ENCODE peak calls at places on chromosome 17, in nine cellular contexts. G is right lobe of liver, D is GM12878, V is lung, Q is fibroblast of lung, I is fibroblast of mammary gland, B is skeletal muscle cell, T is mesendoderm, Z is cardiac muscle cell. W is an unnamed sample.

GRCh38 chr17:2122641-2123302 is 67.9 kb downstream of the HIC1 start:
- DNase-seq in G (peak; percentile 84), D (no peak), V (peak; percentile 61), Q (peak; percentile 91), I (peak; percentile 73), B (no peak), T (peak; percentile 32), Z (no peak), W (no peak)

GRCh38 chr17:82342361-82343079 is 9.0 kb upstream of the SECTM1 start:
- DNase-seq in G (no peak), D (no peak), V (no peak), Q (no peak), I (no peak), B (no peak), T (no peak), Z (no peak), W (no peak)

GRCh38 chr17:55462711-55463110 is 41.1 kb upstream of the MMD start:
- DNase-seq in G (no peak), D (no peak), V (no peak), Q (no peak), I (no peak), B (no peak), T (no peak), Z (no peak), W (no peak)

GRCh38 chr17:62791235-62792121 is 16.6 kb downstream of the MARCHF10 start:
- DNase-seq in G (no peak), D (no peak), V (no peak), Q (peak; percentile 95), I (peak; percentile 90), B (peak; percentile 82), T (no peak), Z (peak; percentile 30), W (no peak)

GRCh38 chr17:55238931-55239297 is 25.8 kb upstream of the HLF start:
- DNase-seq in G (no peak), D (no peak), V (no peak), Q (no peak), I (no peak), B (no peak), T (peak; percentile 67), Z (peak; percentile 51), W (peak; percentile 27)

GRCh38 chr17:1174490-1174889 is 5.3 kb downstream of the ABR start:
- DNase-seq in G (no peak), D (no peak), V (no peak), Q (no peak), I (no peak), B (no peak), T (no peak), Z (no peak), W (no peak)

GRCh38 chr17:65457635-65458257 is 103.7 kb downstream of the AXIN2 start:
- DNase-seq in G (no peak), D (no peak), V (no peak), Q (no peak), I (no peak), B (no peak), T (no peak), Z (no peak), W (no peak)

GRCh38 chr17:65601881-65602280 is 40.4 kb upstream of the AXIN2 start:
- DNase-seq in G (no peak), D (no peak), V (no peak), Q (no peak), I (no peak), B (no peak), T (no peak), Z (no peak), W (no peak)

GRCh38 chr17:38870259-38871165 is 654 bp downstream of the LASP1 start:
- DNase-seq in G (peak; percentile 86), D (no peak), V (peak; percentile 75), Q (peak; percentile 54), I (peak; percentile 53), B (no peak), T (peak; percentile 45), Z (peak; percentile 65), W (peak; percentile 81)

GRCh38 chr17:75693500-75694481 is 26.7 kb downstream of the SAP30BP start:
- DNase-seq in G (peak; percentile 27), D (no peak), V (peak; percentile 81), Q (peak; percentile 86), I (peak; percentile 38), B (peak; percentile 78), T (peak; percentile 79), Z (peak; percentile 77), W (peak; percentile 48)

GRCh38 chr17:73126716-73127473 is 34.4 kb upstream of the SLC39A11 start:
- DNase-seq in G (no peak), D (no peak), V (no peak), Q (no peak), I (peak; percentile 6), B (no peak), T (peak; percentile 40), Z (no peak), W (no peak)

DNA sequence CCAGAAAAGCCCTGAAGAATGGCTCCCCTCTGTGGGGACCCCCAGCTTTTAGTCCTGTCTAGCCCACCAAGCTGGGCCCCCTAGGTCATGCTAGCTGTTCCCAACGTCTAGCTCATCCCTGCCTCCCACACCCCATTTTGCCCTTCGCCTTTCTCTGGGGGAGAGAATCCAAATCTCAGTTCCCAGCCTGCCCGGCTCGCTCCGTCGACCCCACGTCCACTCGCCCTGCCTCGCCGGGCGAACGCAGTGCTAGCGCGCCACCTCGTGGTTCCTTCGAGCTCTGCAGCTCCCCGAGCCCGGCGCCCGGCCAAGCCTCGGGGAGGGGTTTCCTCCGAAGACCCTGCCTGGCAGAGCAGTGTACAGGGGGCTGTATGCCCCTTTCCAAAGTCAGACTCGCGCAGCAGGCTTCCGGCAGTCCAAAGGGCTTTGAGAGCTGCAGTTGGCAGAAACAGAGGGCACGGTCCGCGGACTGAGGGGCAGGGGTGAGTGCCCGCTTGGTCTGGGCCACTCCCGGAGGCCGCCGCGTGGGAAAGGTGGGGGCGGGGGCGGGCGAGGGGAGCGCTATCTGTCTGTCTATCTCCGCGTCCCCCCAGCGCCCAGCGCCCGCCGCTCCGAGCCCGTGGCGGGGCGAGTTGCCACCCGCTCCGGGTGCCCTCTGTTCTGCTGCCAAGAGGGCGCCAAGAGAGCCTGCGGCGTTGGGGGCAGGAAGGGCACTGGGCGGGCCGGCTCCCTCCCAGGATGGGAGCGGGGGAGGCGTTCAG is 1.7 kb upstream of the DLX3 start:
- DNase-seq in G (peak; percentile 70), D (no peak), V (peak; percentile 56), Q (peak; percentile 17), I (peak; percentile 18), B (no peak), T (peak; percentile 40), Z (peak; percentile 80), W (peak; percentile 82)
- H3K4me3 ChIP-seq in G (peak overlapping the region; percentile 46), D (no peak overlapping the region), V (no peak overlapping the region), Q (peak overlapping the region; percentile 25), I (peak overlapping the region; percentile 27), B (peak overlapping the region; percentile 44), T (peak overlapping the region; percentile 33), Z (peak overlapping the region; percentile 30), W (peak overlapping the region; percentile 50)

DNA sequence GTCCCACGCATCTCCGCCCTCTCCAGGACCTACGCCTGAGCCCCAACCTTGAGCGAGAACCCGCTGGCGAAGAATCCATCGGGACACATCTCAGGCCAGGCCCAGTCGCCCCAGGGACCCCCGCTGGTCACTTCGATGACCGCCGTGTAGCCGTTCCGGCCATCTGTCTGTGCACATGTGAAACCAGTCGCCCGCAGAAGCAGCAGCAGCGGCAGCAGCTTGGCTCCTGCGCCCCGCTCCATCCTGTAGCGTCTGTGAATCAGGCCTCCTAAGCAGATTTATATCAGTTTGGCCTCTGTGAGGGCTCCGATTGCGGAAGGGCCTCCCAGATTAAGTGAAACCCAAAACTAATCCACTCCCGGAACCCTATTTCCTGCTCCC is at the start of gene VMO1:
- DNase-seq in G (peak; percentile 66), D (no peak), V (no peak), Q (peak; percentile 22), I (peak; percentile 33), B (no peak), T (no peak), Z (no peak), W (no peak)
- H3K4me3 ChIP-seq in G (peak within 1 kb of the TSS; percentile 18), D (no peak within 1 kb of the TSS), V (no peak within 1 kb of the TSS), Q (peak within 1 kb of the TSS; percentile 7), I (no peak within 1 kb of the TSS), B (peak within 1 kb of the TSS; percentile 14), T (no peak within 1 kb of the TSS), Z (no peak within 1 kb of the TSS), W (no peak within 1 kb of the TSS)

DNA sequence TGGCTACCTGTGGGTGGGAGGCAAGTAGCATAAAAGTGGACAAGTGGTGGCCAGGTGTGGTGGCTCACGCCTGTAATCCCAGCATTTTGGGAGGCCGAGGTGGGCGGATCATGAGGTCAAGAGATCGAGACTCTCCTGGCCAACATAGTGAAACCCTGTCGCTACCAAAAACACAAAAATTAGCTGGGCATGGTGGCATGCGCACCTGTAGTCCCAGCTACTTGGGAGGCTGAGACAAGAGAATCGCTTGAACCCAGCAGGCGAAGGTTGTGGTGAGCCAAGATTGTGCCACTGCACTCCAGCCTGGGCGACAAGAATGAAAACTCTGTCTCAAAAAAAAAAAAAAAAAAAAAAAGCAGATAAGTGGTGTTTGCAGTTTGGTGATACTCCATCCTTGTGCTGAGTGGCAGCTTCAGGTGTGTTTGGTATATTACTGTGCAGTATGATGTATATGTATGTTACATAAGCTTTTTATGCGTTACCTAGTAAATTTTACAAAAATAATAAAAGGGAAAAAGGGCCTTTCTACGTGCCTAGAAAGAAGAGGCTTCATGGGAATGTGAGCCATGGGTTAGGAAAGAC is 856 bp downstream of the ICAM2 start:
- DNase-seq in G (no peak), D (peak; percentile 46), V (no peak), Q (no peak), I (no peak), B (no peak), T (no peak), Z (no peak), W (no peak)
- H3K4me3 ChIP-seq in G (peak overlapping the region; percentile 46), D (peak overlapping the region; percentile 74), V (peak overlapping the region; percentile 23), Q (no peak overlapping the region), I (no peak overlapping the region), B (no peak overlapping the region), T (no peak overlapping the region), Z (no peak overlapping the region), W (no peak overlapping the region)

GRCh38 chr17:31130286-31131224 is 35.8 kb downstream of the NF1 start:
- DNase-seq in G (no peak), D (no peak), V (no peak), Q (no peak), I (no peak), B (no peak), T (peak; percentile 18), Z (peak; percentile 68), W (no peak)

GRCh38 chr17:31134526-31134925 is 39.7 kb downstream of the NF1 start:
- DNase-seq in G (no peak), D (no peak), V (no peak), Q (peak; percentile 27), I (peak; percentile 69), B (no peak), T (no peak), Z (no peak), W (no peak)

GRCh38 chr17:31136319-31136718 is 41.5 kb downstream of the NF1 start:
- DNase-seq in G (no peak), D (no peak), V (no peak), Q (no peak), I (peak; percentile 29), B (no peak), T (no peak), Z (no peak), W (no peak)

GRCh38 chr17:31131299-31131698 is 36.5 kb downstream of the NF1 start:
- DNase-seq in G (no peak), D (no peak), V (no peak), Q (no peak), I (no peak), B (no peak), T (no peak), Z (no peak), W (no peak)

DNA sequence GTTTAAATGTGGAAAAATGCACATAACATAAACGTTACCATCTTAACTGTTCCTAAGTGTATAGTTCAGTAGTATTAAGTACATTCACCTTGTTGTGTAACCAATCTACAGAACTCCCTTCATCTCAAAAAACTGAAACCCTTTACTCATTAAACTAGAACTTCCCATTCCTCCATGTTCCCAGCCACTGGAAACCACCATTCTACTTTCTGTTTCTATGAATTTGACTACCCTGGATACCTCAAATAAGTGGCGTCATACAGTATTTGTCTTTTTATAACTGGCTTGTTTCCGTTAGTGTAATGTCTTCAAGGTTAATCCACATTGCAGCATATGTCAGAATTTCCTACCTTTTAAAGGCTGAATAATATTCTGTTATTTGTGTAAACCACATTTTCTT is 38.2 kb downstream of the NF1 start:
- DNase-seq in G (no peak), D (no peak), V (no peak), Q (no peak), I (no peak), B (no peak), T (no peak), Z (no peak), W (no peak)
- H3K4me3 ChIP-seq in G (no peak overlapping the region), D (no peak overlapping the region), V (no peak overlapping the region), Q (no peak overlapping the region), I (no peak overlapping the region), B (no peak overlapping the region), T (no peak overlapping the region), Z (no peak overlapping the region), W (no peak overlapping the region)

W was measured in pancreas.